ENCODE peak calls at places on chromosomes 2 and 18, in nine cellular contexts. One of them, this sample, is unnamed.
A peak's percentile ranks its signal among the peaks of the same experiment; 100 is the strongest.

GRCh38 chr2:163132850-163133249 is 294.3 kb upstream of the KCNH7 start:
- DNase-seq in activated T-helper 2 cell treated with anti-CD3 and anti-CD28 coated beads, Interferon-gamma antibody, Interleukin-2, Interleukin-4, amounts not matched to agents 10 μg/mL and 5 μg/mL and 100 μg/mL, durations not matched to agents 14 hours and 24 hours and 36 hours: no peak
- DNase-seq in ovary: no peak
- DNase-seq in RKO: peak; percentile 58
- DNase-seq in heart left ventricle: no peak
- DNase-seq in MCF 10A: peak; percentile 6
- DNase-seq in Peyer's patch: no peak
- DNase-seq in GM12865: no peak
- DNase-seq in brain microvascular endothelial cell: no peak
- DNase-seq in this sample: no peak

GRCh38 chr2:160666019-160666676 is 172.5 kb upstream of the RBMS1 start:
- DNase-seq in activated T-helper 2 cell treated with anti-CD3 and anti-CD28 coated beads, Interferon-gamma antibody, Interleukin-2, Interleukin-4, amounts not matched to agents 10 μg/mL and 5 μg/mL and 100 μg/mL, durations not matched to agents 14 hours and 24 hours and 36 hours: no peak
- DNase-seq in ovary: no peak
- DNase-seq in RKO: peak; percentile 55
- DNase-seq in heart left ventricle: no peak
- DNase-seq in MCF 10A: peak; percentile 95
- DNase-seq in Peyer's patch: no peak
- DNase-seq in GM12865: peak; percentile 48
- DNase-seq in brain microvascular endothelial cell: peak; percentile 98
- DNase-seq in this sample: no peak

GRCh38 chr18:12478269-12479057 is 70.7 kb downstream of the PRELID3A start:
- DNase-seq in activated T-helper 2 cell treated with anti-CD3 and anti-CD28 coated beads, Interferon-gamma antibody, Interleukin-2, Interleukin-4, amounts not matched to agents 10 μg/mL and 5 μg/mL and 100 μg/mL, durations not matched to agents 14 hours and 24 hours and 36 hours: no peak
- DNase-seq in ovary: no peak
- DNase-seq in RKO: no peak
- DNase-seq in heart left ventricle: no peak
- DNase-seq in MCF 10A: no peak
- DNase-seq in Peyer's patch: no peak
- DNase-seq in GM12865: no peak
- DNase-seq in brain microvascular endothelial cell: no peak
- DNase-seq in this sample: no peak

GRCh38 chr2:111622859-111623258 is 261.1 kb downstream of the ANAPC1 start:
- DNase-seq in activated T-helper 2 cell treated with anti-CD3 and anti-CD28 coated beads, Interferon-gamma antibody, Interleukin-2, Interleukin-4, amounts not matched to agents 10 μg/mL and 5 μg/mL and 100 μg/mL, durations not matched to agents 14 hours and 24 hours and 36 hours: no peak
- DNase-seq in ovary: no peak
- DNase-seq in RKO: no peak
- DNase-seq in heart left ventricle: no peak
- DNase-seq in MCF 10A: peak; percentile 74
- DNase-seq in Peyer's patch: no peak
- DNase-seq in GM12865: no peak
- DNase-seq in brain microvascular endothelial cell: no peak
- DNase-seq in this sample: no peak

GRCh38 chr2:45643543-45644542 is 7.6 kb upstream of the PRKCE start:
- DNase-seq in activated T-helper 2 cell treated with anti-CD3 and anti-CD28 coated beads, Interferon-gamma antibody, Interleukin-2, Interleukin-4, amounts not matched to agents 10 μg/mL and 5 μg/mL and 100 μg/mL, durations not matched to agents 14 hours and 24 hours and 36 hours: peak; percentile 59
- DNase-seq in ovary: peak; percentile 82
- DNase-seq in RKO: peak; percentile 57
- DNase-seq in heart left ventricle: peak; percentile 68
- DNase-seq in MCF 10A: peak; percentile 62
- DNase-seq in Peyer's patch: peak; percentile 78
- DNase-seq in GM12865: peak; percentile 66
- DNase-seq in brain microvascular endothelial cell: no peak
- DNase-seq in this sample: no peak

GRCh38 chr18:56722518-56722917 is 71.4 kb downstream of the WDR7 start:
- DNase-seq in activated T-helper 2 cell treated with anti-CD3 and anti-CD28 coated beads, Interferon-gamma antibody, Interleukin-2, Interleukin-4, amounts not matched to agents 10 μg/mL and 5 μg/mL and 100 μg/mL, durations not matched to agents 14 hours and 24 hours and 36 hours: no peak
- DNase-seq in ovary: no peak
- DNase-seq in RKO: no peak
- DNase-seq in heart left ventricle: no peak
- DNase-seq in MCF 10A: no peak
- DNase-seq in Peyer's patch: no peak
- DNase-seq in GM12865: no peak
- DNase-seq in brain microvascular endothelial cell: no peak
- DNase-seq in this sample: no peak

GRCh38 chr18:62999392-62999791 is 284.1 kb downstream of the PHLPP1 start:
- DNase-seq in activated T-helper 2 cell treated with anti-CD3 and anti-CD28 coated beads, Interferon-gamma antibody, Interleukin-2, Interleukin-4, amounts not matched to agents 10 μg/mL and 5 μg/mL and 100 μg/mL, durations not matched to agents 14 hours and 24 hours and 36 hours: no peak
- DNase-seq in ovary: peak; percentile 90
- DNase-seq in RKO: no peak
- DNase-seq in heart left ventricle: peak; percentile 43
- DNase-seq in MCF 10A: peak; percentile 23
- DNase-seq in Peyer's patch: peak; percentile 58
- DNase-seq in GM12865: no peak
- DNase-seq in brain microvascular endothelial cell: peak; percentile 6
- DNase-seq in this sample: no peak

GRCh38 chr2:7012141-7012809 is 95.1 kb downstream of the RNF144A start:
- DNase-seq in activated T-helper 2 cell treated with anti-CD3 and anti-CD28 coated beads, Interferon-gamma antibody, Interleukin-2, Interleukin-4, amounts not matched to agents 10 μg/mL and 5 μg/mL and 100 μg/mL, durations not matched to agents 14 hours and 24 hours and 36 hours: no peak
- DNase-seq in ovary: no peak
- DNase-seq in RKO: no peak
- DNase-seq in heart left ventricle: no peak
- DNase-seq in MCF 10A: peak; percentile 70
- DNase-seq in Peyer's patch: no peak
- DNase-seq in GM12865: no peak
- DNase-seq in brain microvascular endothelial cell: peak; percentile 12
- DNase-seq in this sample: no peak

GRCh38 chr18:70499218-70499691 is 210.4 kb downstream of the SOCS6 start:
- DNase-seq in activated T-helper 2 cell treated with anti-CD3 and anti-CD28 coated beads, Interferon-gamma antibody, Interleukin-2, Interleukin-4, amounts not matched to agents 10 μg/mL and 5 μg/mL and 100 μg/mL, durations not matched to agents 14 hours and 24 hours and 36 hours: no peak
- DNase-seq in ovary: no peak
- DNase-seq in RKO: no peak
- DNase-seq in heart left ventricle: no peak
- DNase-seq in MCF 10A: no peak
- DNase-seq in Peyer's patch: peak; percentile 46
- DNase-seq in GM12865: peak; percentile 5
- DNase-seq in brain microvascular endothelial cell: no peak
- DNase-seq in this sample: no peak

GRCh38 chr2:73215254-73215653 is 1.2 kb downstream of the SMYD5 start:
- DNase-seq in activated T-helper 2 cell treated with anti-CD3 and anti-CD28 coated beads, Interferon-gamma antibody, Interleukin-2, Interleukin-4, amounts not matched to agents 10 μg/mL and 5 μg/mL and 100 μg/mL, durations not matched to agents 14 hours and 24 hours and 36 hours: no peak
- DNase-seq in ovary: no peak
- DNase-seq in RKO: no peak
- DNase-seq in heart left ventricle: no peak
- DNase-seq in MCF 10A: no peak
- DNase-seq in Peyer's patch: no peak
- DNase-seq in GM12865: no peak
- DNase-seq in brain microvascular endothelial cell: no peak
- DNase-seq in this sample: no peak

GRCh38 chr2:176003958-176004357 is 1.9 kb upstream of the LNPK start:
- DNase-seq in activated T-helper 2 cell treated with anti-CD3 and anti-CD28 coated beads, Interferon-gamma antibody, Interleukin-2, Interleukin-4, amounts not matched to agents 10 μg/mL and 5 μg/mL and 100 μg/mL, durations not matched to agents 14 hours and 24 hours and 36 hours: no peak
- DNase-seq in ovary: no peak
- DNase-seq in RKO: no peak
- DNase-seq in heart left ventricle: no peak
- DNase-seq in MCF 10A: no peak
- DNase-seq in Peyer's patch: no peak
- DNase-seq in GM12865: no peak
- DNase-seq in brain microvascular endothelial cell: no peak
- DNase-seq in this sample: no peak

GRCh38 chr2:82641781-82642180 is 1817.3 kb downstream of the SUCLG1 start:
- DNase-seq in activated T-helper 2 cell treated with anti-CD3 and anti-CD28 coated beads, Interferon-gamma antibody, Interleukin-2, Interleukin-4, amounts not matched to agents 10 μg/mL and 5 μg/mL and 100 μg/mL, durations not matched to agents 14 hours and 24 hours and 36 hours: no peak
- DNase-seq in ovary: no peak
- DNase-seq in RKO: no peak
- DNase-seq in heart left ventricle: no peak
- DNase-seq in MCF 10A: no peak
- DNase-seq in Peyer's patch: no peak
- DNase-seq in GM12865: no peak
- DNase-seq in brain microvascular endothelial cell: no peak
- DNase-seq in this sample: no peak

GRCh38 chr2:28593356-28593755 is 97.5 kb downstream of the PLB1 start:
- DNase-seq in activated T-helper 2 cell treated with anti-CD3 and anti-CD28 coated beads, Interferon-gamma antibody, Interleukin-2, Interleukin-4, amounts not matched to agents 10 μg/mL and 5 μg/mL and 100 μg/mL, durations not matched to agents 14 hours and 24 hours and 36 hours: no peak
- DNase-seq in ovary: no peak
- DNase-seq in RKO: no peak
- DNase-seq in heart left ventricle: no peak
- DNase-seq in MCF 10A: no peak
- DNase-seq in Peyer's patch: no peak
- DNase-seq in GM12865: no peak
- DNase-seq in brain microvascular endothelial cell: no peak
- DNase-seq in this sample: no peak

GRCh38 chr2:60550984-60551240 is 2.5 kb downstream of the BCL11A start:
- DNase-seq in activated T-helper 2 cell treated with anti-CD3 and anti-CD28 coated beads, Interferon-gamma antibody, Interleukin-2, Interleukin-4, amounts not matched to agents 10 μg/mL and 5 μg/mL and 100 μg/mL, durations not matched to agents 14 hours and 24 hours and 36 hours: no peak
- DNase-seq in ovary: no peak
- DNase-seq in RKO: no peak
- DNase-seq in heart left ventricle: no peak
- DNase-seq in MCF 10A: no peak
- DNase-seq in Peyer's patch: no peak
- DNase-seq in GM12865: no peak
- DNase-seq in brain microvascular endothelial cell: no peak
- DNase-seq in this sample: no peak

GRCh38 chr18:31101148-31102019 is 837 bp downstream of the DSC2 start:
- DNase-seq in activated T-helper 2 cell treated with anti-CD3 and anti-CD28 coated beads, Interferon-gamma antibody, Interleukin-2, Interleukin-4, amounts not matched to agents 10 μg/mL and 5 μg/mL and 100 μg/mL, durations not matched to agents 14 hours and 24 hours and 36 hours: no peak
- DNase-seq in ovary: peak; percentile 82
- DNase-seq in RKO: no peak
- DNase-seq in heart left ventricle: peak; percentile 69
- DNase-seq in MCF 10A: peak; percentile 53
- DNase-seq in Peyer's patch: peak; percentile 80
- DNase-seq in GM12865: no peak
- DNase-seq in brain microvascular endothelial cell: no peak
- DNase-seq in this sample: no peak

GRCh38 chr2:12697617-12698016 is 19.1 kb upstream of the TRIB2 start:
- DNase-seq in activated T-helper 2 cell treated with anti-CD3 and anti-CD28 coated beads, Interferon-gamma antibody, Interleukin-2, Interleukin-4, amounts not matched to agents 10 μg/mL and 5 μg/mL and 100 μg/mL, durations not matched to agents 14 hours and 24 hours and 36 hours: no peak
- DNase-seq in ovary: no peak
- DNase-seq in RKO: no peak
- DNase-seq in heart left ventricle: no peak
- DNase-seq in MCF 10A: peak; percentile 62
- DNase-seq in Peyer's patch: no peak
- DNase-seq in GM12865: no peak
- DNase-seq in brain microvascular endothelial cell: no peak
- DNase-seq in this sample: no peak

GRCh38 chr18:10370716-10371115 is 83.7 kb upstream of the APCDD1 start:
- DNase-seq in activated T-helper 2 cell treated with anti-CD3 and anti-CD28 coated beads, Interferon-gamma antibody, Interleukin-2, Interleukin-4, amounts not matched to agents 10 μg/mL and 5 μg/mL and 100 μg/mL, durations not matched to agents 14 hours and 24 hours and 36 hours: no peak
- DNase-seq in ovary: no peak
- DNase-seq in RKO: no peak
- DNase-seq in heart left ventricle: no peak
- DNase-seq in MCF 10A: no peak
- DNase-seq in Peyer's patch: no peak
- DNase-seq in GM12865: no peak
- DNase-seq in brain microvascular endothelial cell: no peak
- DNase-seq in this sample: no peak

GRCh38 chr2:67840460-67841068 is 222.2 kb downstream of the C1D start:
- DNase-seq in activated T-helper 2 cell treated with anti-CD3 and anti-CD28 coated beads, Interferon-gamma antibody, Interleukin-2, Interleukin-4, amounts not matched to agents 10 μg/mL and 5 μg/mL and 100 μg/mL, durations not matched to agents 14 hours and 24 hours and 36 hours: no peak
- DNase-seq in ovary: peak; percentile 78
- DNase-seq in RKO: peak; percentile 82
- DNase-seq in heart left ventricle: peak; percentile 63
- DNase-seq in MCF 10A: peak; percentile 73
- DNase-seq in Peyer's patch: peak; percentile 61
- DNase-seq in GM12865: peak; percentile 64
- DNase-seq in brain microvascular endothelial cell: peak; percentile 63
- DNase-seq in this sample: no peak

GRCh38 chr18:6975084-6975483 is 142.5 kb downstream of the LAMA1 start:
- DNase-seq in activated T-helper 2 cell treated with anti-CD3 and anti-CD28 coated beads, Interferon-gamma antibody, Interleukin-2, Interleukin-4, amounts not matched to agents 10 μg/mL and 5 μg/mL and 100 μg/mL, durations not matched to agents 14 hours and 24 hours and 36 hours: no peak
- DNase-seq in ovary: no peak
- DNase-seq in RKO: no peak
- DNase-seq in heart left ventricle: no peak
- DNase-seq in MCF 10A: no peak
- DNase-seq in Peyer's patch: no peak
- DNase-seq in GM12865: no peak
- DNase-seq in brain microvascular endothelial cell: no peak
- DNase-seq in this sample: no peak

GRCh38 chr2:20595439-20596192 is 55.3 kb downstream of the HS1BP3 start:
- DNase-seq in activated T-helper 2 cell treated with anti-CD3 and anti-CD28 coated beads, Interferon-gamma antibody, Interleukin-2, Interleukin-4, amounts not matched to agents 10 μg/mL and 5 μg/mL and 100 μg/mL, durations not matched to agents 14 hours and 24 hours and 36 hours: no peak
- DNase-seq in ovary: peak; percentile 41
- DNase-seq in RKO: no peak
- DNase-seq in heart left ventricle: peak; percentile 36
- DNase-seq in MCF 10A: peak; percentile 72
- DNase-seq in Peyer's patch: peak; percentile 75
- DNase-seq in GM12865: peak; percentile 90
- DNase-seq in brain microvascular endothelial cell: peak; percentile 88
- DNase-seq in this sample: no peak

GRCh38 chr2:156383798-156384197 is 51.3 kb upstream of the NR4A2 start:
- DNase-seq in activated T-helper 2 cell treated with anti-CD3 and anti-CD28 coated beads, Interferon-gamma antibody, Interleukin-2, Interleukin-4, amounts not matched to agents 10 μg/mL and 5 μg/mL and 100 μg/mL, durations not matched to agents 14 hours and 24 hours and 36 hours: no peak
- DNase-seq in ovary: no peak
- DNase-seq in RKO: no peak
- DNase-seq in heart left ventricle: no peak
- DNase-seq in MCF 10A: no peak
- DNase-seq in Peyer's patch: no peak
- DNase-seq in GM12865: no peak
- DNase-seq in brain microvascular endothelial cell: no peak
- DNase-seq in this sample: no peak

GRCh38 chr2:62706721-62707516 is 1.4 kb downstream of the EHBP1 start:
- DNase-seq in activated T-helper 2 cell treated with anti-CD3 and anti-CD28 coated beads, Interferon-gamma antibody, Interleukin-2, Interleukin-4, amounts not matched to agents 10 μg/mL and 5 μg/mL and 100 μg/mL, durations not matched to agents 14 hours and 24 hours and 36 hours: no peak
- DNase-seq in ovary: no peak
- DNase-seq in RKO: no peak
- DNase-seq in heart left ventricle: no peak
- DNase-seq in MCF 10A: peak; percentile 9
- DNase-seq in Peyer's patch: no peak
- DNase-seq in GM12865: no peak
- DNase-seq in brain microvascular endothelial cell: no peak
- DNase-seq in this sample: no peak